ENCODE peak calls at places on chromosomes 4 and X, in seven cellular contexts. W is iris pigment epithelial cell, P is NCI-H1105, Q is HFFc6, T is activated gamma-delta T cell, L is endothelial cell, B is stomach. S is an unnamed sample.
A peak's percentile ranks its signal among the peaks of the same experiment; 100 is the strongest.

GRCh38 chrX:13693341-13693871 is 4.5 kb downstream of the RAB9A start:
- DNase-seq in W (no peak), P (no peak), Q (no peak), T (no peak), L (no peak), B (no peak), S (no peak)

GRCh38 chr4:112277220-112277619 is 8.5 kb downstream of the TIFA start:
- DNase-seq in W (no peak), P (no peak), Q (no peak), T (no peak), L (no peak), B (no peak), S (no peak)

GRCh38 chr4:57102050-57102564 is 8.1 kb downstream of the IGFBP7 start:
- DNase-seq in W (peak; percentile 97), P (no peak), Q (peak; percentile 83), T (no peak), L (no peak), B (no peak), S (no peak)

GRCh38 chr4:39699676-39700409 is 1.9 kb downstream of the UBE2K start:
- DNase-seq in W (peak; percentile 55), P (no peak), Q (peak; percentile 61), T (no peak), L (no peak), B (no peak), S (no peak)

GRCh38 chr4:141350122-141350904 is 129.6 kb downstream of the ZNF330 start:
- DNase-seq in W (peak; percentile 92), P (peak; percentile 21), Q (peak; percentile 84), T (no peak), L (no peak), B (peak; percentile 45), S (no peak)

GRCh38 chr4:113825272-113825671 is 63.7 kb upstream of the CAMK2D start:
- DNase-seq in W (no peak), P (no peak), Q (no peak), T (no peak), L (no peak), B (no peak), S (no peak)

GRCh38 chr4:102501176-102501634 is at the start of gene NFKB1:
- DNase-seq in W (peak; percentile 88), P (peak; percentile 6), Q (peak; percentile 63), T (peak; percentile 78), L (peak; percentile 59), B (peak; percentile 73), S (peak; percentile 82)

GRCh38 chr4:129117705-129118104 is 21.8 kb downstream of the C4orf33 start:
- DNase-seq in W (no peak), P (no peak), Q (no peak), T (no peak), L (no peak), B (no peak), S (no peak)

GRCh38 chr4:2946812-2947600 is 16.2 kb downstream of the NOP14 start:
- DNase-seq in W (no peak), P (no peak), Q (no peak), T (no peak), L (no peak), B (no peak), S (no peak)

GRCh38 chrX:82218361-82218760 is 1016.5 kb downstream of the SH3BGRL start:
- DNase-seq in W (peak; percentile 23), P (no peak), Q (no peak), T (no peak), L (no peak), B (no peak), S (no peak)

GRCh38 chr4:30962949-30963348 is 242.8 kb downstream of the PCDH7 start:
- DNase-seq in W (peak; percentile 85), P (no peak), Q (no peak), T (no peak), L (no peak), B (no peak), S (no peak)

GRCh38 chr4:16078195-16078756 is 5.5 kb downstream of the PROM1 start:
- DNase-seq in W (no peak), P (no peak), Q (no peak), T (no peak), L (no peak), B (no peak), S (peak; percentile 43)

GRCh38 chr4:24416293-24416692 is 168.1 kb downstream of the DHX15 start:
- DNase-seq in W (no peak), P (no peak), Q (no peak), T (no peak), L (no peak), B (no peak), S (no peak)

GRCh38 chr4:815464-816146 is 10.3 kb downstream of the CPLX1 start:
- DNase-seq in W (no peak), P (no peak), Q (no peak), T (no peak), L (no peak), B (no peak), S (no peak)

GRCh38 chr4:111399523-111400135 is 745.6 kb upstream of the FAM241A start:
- DNase-seq in W (peak; percentile 8), P (no peak), Q (no peak), T (no peak), L (no peak), B (no peak), S (peak; percentile 43)

GRCh38 chr4:17797808-17798207 is 12.7 kb downstream of the DCAF16 start:
- DNase-seq in W (no peak), P (no peak), Q (no peak), T (no peak), L (no peak), B (no peak), S (no peak)

GRCh38 chrX:314781-315595 is 3.6 kb downstream of the GTPBP6 start:
- DNase-seq in W (no peak), P (no peak), Q (no peak), T (no peak), L (no peak), B (no peak), S (no peak)

GRCh38 chr4:76488905-76489798 is 54.1 kb downstream of the SHROOM3 start:
- DNase-seq in W (peak; percentile 50), P (no peak), Q (no peak), T (no peak), L (no peak), B (no peak), S (no peak)

GRCh38 chrX:139930923-139931645 is 1.8 kb downstream of the ATP11C start:
- DNase-seq in W (peak; percentile 23), P (no peak), Q (no peak), T (peak; percentile 1), L (peak; percentile 11), B (no peak), S (peak; percentile 44)

GRCh38 chr4:68430337-68430736 is 16.9 kb upstream of the TMPRSS11E start:
- DNase-seq in W (no peak), P (no peak), Q (no peak), T (no peak), L (no peak), B (no peak), S (no peak)

GRCh38 chr4:101171747-101172146 is 175.6 kb downstream of the PPP3CA start:
- DNase-seq in W (no peak), P (no peak), Q (peak; percentile 44), T (no peak), L (no peak), B (no peak), S (no peak)

GRCh38 chr4:1644906-1645657 is 39.0 kb downstream of the FAM53A start:
- DNase-seq in W (peak; percentile 58), P (no peak), Q (no peak), T (no peak), L (no peak), B (peak; percentile 72), S (no peak)

GRCh38 chr4:38275331-38275821 is 315.2 kb downstream of the PTTG2 start:
- DNase-seq in W (no peak), P (no peak), Q (no peak), T (no peak), L (no peak), B (no peak), S (no peak)

GRCh38 chrX:50168305-50168704 is 32.5 kb downstream of the AKAP4 start:
- DNase-seq in W (peak; percentile 18), P (no peak), Q (no peak), T (no peak), L (no peak), B (no peak), S (no peak)

GRCh38 chrX:122777766-122778165 is 406.3 kb upstream of the GRIA3 start:
- DNase-seq in W (peak; percentile 2), P (no peak), Q (no peak), T (no peak), L (no peak), B (no peak), S (no peak)

GRCh38 chrX:53422091-53422914 is at the start of the genes RIBC1 and SMC1A:
- DNase-seq in W (peak; percentile 99), P (peak; percentile 89), Q (peak; percentile 97), T (peak; percentile 80), L (peak; percentile 91), B (peak; percentile 99), S (peak; percentile 91)

GRCh38 chr4:152828122-152828521 is 48.4 kb downstream of the ARFIP1 start:
- DNase-seq in W (no peak), P (no peak), Q (no peak), T (no peak), L (no peak), B (no peak), S (no peak)

GRCh38 chrX:21985332-21985777 is 44.8 kb downstream of the SMS start:
- DNase-seq in W (peak; percentile 78), P (peak; percentile 53), Q (peak; percentile 67), T (no peak), L (peak; percentile 56), B (peak; percentile 74), S (peak; percentile 66)

GRCh38 chrX:123184858-123185251 is 777 bp downstream of the GRIA3 start:
- DNase-seq in W (no peak), P (no peak), Q (no peak), T (no peak), L (peak; percentile 9), B (no peak), S (peak; percentile 14)

GRCh38 chrX:134406230-134406794 is 53.7 kb upstream of the HPRT1 start:
- DNase-seq in W (no peak), P (no peak), Q (no peak), T (no peak), L (peak; percentile 21), B (no peak), S (no peak)

S was measured in D341Med.